ENCODE peak calls at places on chromosome 16, in nine cellular contexts. P is colonic mucosa, V is prostate gland, S is pulmonary artery endothelial cell, W is Daoy, I is NCI-H2171 treated with DMSO at 0.1 percent for 48 hours, K is left colon, O is fibroblast of mammary gland, T is H9. D is an unnamed sample.
A peak's percentile ranks its signal among the peaks of the same experiment; 100 is the strongest.

GRCh38 chr16:70665113-70665694 is 18.8 kb downstream of the IL34 start:
- DNase-seq in I (no peak), W (no peak), O (no peak), P (no peak), S (no peak), K (peak; percentile 17), V (no peak), T (no peak), D (no peak)

GRCh38 chr16:23324727-23325126 is 22.6 kb downstream of the SCNN1B start:
- DNase-seq in O (no peak), S (no peak), V (peak; percentile 79), T (no peak), I (no peak), P (peak; percentile 96), W (peak; percentile 7), K (peak; percentile 96), D (no peak)

GRCh38 chr16:50837324-50837723 is 95.4 kb downstream of the CYLD start:
- DNase-seq in W (no peak), O (no peak), S (no peak), I (no peak), K (no peak), T (peak; percentile 8), V (no peak), P (no peak), D (no peak)

GRCh38 chr16:28977703-28978641 is 3.4 kb downstream of the SPNS1 start:
- DNase-seq in S (no peak), P (peak; percentile 28), W (no peak), O (no peak), T (peak; percentile 66), K (no peak), I (peak; percentile 24), V (no peak), D (peak; percentile 32)

GRCh38 chr16:67661101-67661661 is 421 bp downstream of the PARD6A start:
- DNase-seq in K (no peak), I (no peak), P (no peak), W (peak; percentile 40), T (peak; percentile 79), O (peak; percentile 28), V (no peak), S (no peak), D (no peak)

GRCh38 chr16:88070341-88070740 is 119.1 kb downstream of the BANP start:
- DNase-seq in W (no peak), O (no peak), P (no peak), S (no peak), I (no peak), T (no peak), K (no peak), V (no peak), D (no peak)

GRCh38 chr16:31354394-31355291 is at the start of gene ITGAX:
- DNase-seq in S (peak; percentile 10), V (no peak), I (no peak), P (peak; percentile 49), K (peak; percentile 54), O (peak; percentile 64), W (peak; percentile 80), T (peak; percentile 45), D (peak; percentile 79)

GRCh38 chr16:88523381-88524159 is 46.6 kb upstream of the ZC3H18 start:
- DNase-seq in S (no peak), W (no peak), V (no peak), P (no peak), T (no peak), O (no peak), I (no peak), K (no peak), D (peak; percentile 51)

GRCh38 chr16:55328611-55329569 is 4.9 kb downstream of the IRX6 start:
- DNase-seq in O (no peak), P (no peak), V (no peak), I (no peak), K (no peak), T (peak; percentile 44), W (no peak), S (no peak), D (no peak)

GRCh38 chr16:54987081-54987480 is 56.4 kb downstream of the IRX5 start:
- DNase-seq in S (no peak), I (no peak), O (no peak), T (no peak), W (no peak), P (no peak), V (no peak), K (no peak), D (no peak)

GRCh38 chr16:11233727-11234376 is 22.2 kb downstream of the SOCS1 start:
- DNase-seq in K (no peak), T (peak; percentile 52), W (peak; percentile 27), V (no peak), O (no peak), S (no peak), P (no peak), I (no peak), D (peak; percentile 62)

GRCh38 chr16:79411357-79411756 is 189.2 kb downstream of the MAF start:
- DNase-seq in I (no peak), W (no peak), T (no peak), O (no peak), K (no peak), P (no peak), V (no peak), S (no peak), D (no peak)

GRCh38 chr16:17483266-17483864 is 12.6 kb upstream of the XYLT1 start:
- DNase-seq in O (no peak), W (no peak), T (no peak), P (no peak), S (no peak), K (no peak), I (no peak), V (no peak), D (no peak)

GRCh38 chr16:56108724-56109123 is 82.6 kb upstream of the GNAO1 start:
- DNase-seq in I (peak; percentile 74), S (no peak), T (no peak), O (no peak), W (no peak), P (no peak), K (no peak), V (no peak), D (no peak)

GRCh38 chr16:57268804-57269800 is 15.4 kb downstream of the PLLP start:
- DNase-seq in I (no peak), P (peak; percentile 91), T (no peak), V (no peak), S (no peak), O (no peak), W (peak; percentile 29), K (peak; percentile 88), D (peak; percentile 82)

GRCh38 chr16:2905988-2906387 is 5.7 kb upstream of the FLYWCH1 start:
- DNase-seq in T (no peak), P (no peak), O (no peak), V (no peak), I (no peak), W (no peak), S (no peak), K (no peak), D (no peak)

GRCh38 chr16:77434365-77435239 is at the start of gene ADAMTS18:
- DNase-seq in K (no peak), W (peak; percentile 16), O (no peak), I (peak; percentile 1), S (no peak), V (no peak), T (peak; percentile 66), P (no peak), D (no peak)

GRCh38 chr16:87210949-87211348 is 106.2 kb downstream of the C16orf95 start:
- DNase-seq in V (no peak), K (no peak), O (peak; percentile 71), I (no peak), W (no peak), P (no peak), S (no peak), T (no peak), D (no peak)